ENCODE peak calls at places on chromosomes 2 and 18, in seven cellular contexts. One of them, this sample, is unnamed. For H3K4me1, the result is how much of the 10 kb centered on the place peaks cover.

GRCh38 chr2:238462782-238463396 is 36.2 kb downstream of the ASB1 start:
- DNase-seq in lower lobe of right lung: no peak
- DNase-seq in upper lobe of right lung: no peak
- DNase-seq in GM23248: peak
- DNase-seq in CD8-positive, alpha-beta T cell: no peak
- DNase-seq in breast epithelium: no peak
- DNase-seq in aorta: no peak
- DNase-seq in this sample: no peak

GRCh38 chr18:5601188-5601624 is 57.4 kb upstream of the EPB41L3 start:
- DNase-seq in lower lobe of right lung: no peak
- DNase-seq in breast epithelium: no peak
- DNase-seq in upper lobe of right lung: no peak
- DNase-seq in aorta: no peak
- DNase-seq in CD8-positive, alpha-beta T cell: no peak
- DNase-seq in GM23248: no peak
- DNase-seq in this sample: no peak

GRCh38 chr2:191811807-191812602 is 34.9 kb downstream of the CAVIN2 start:
- DNase-seq in CD8-positive, alpha-beta T cell: peak
- DNase-seq in lower lobe of right lung: no peak
- DNase-seq in upper lobe of right lung: peak
- DNase-seq in GM23248: peak
- DNase-seq in aorta: no peak
- DNase-seq in breast epithelium: peak
- DNase-seq in this sample: no peak

GRCh38 chr2:160492401-160493226 is 993 bp downstream of the RBMS1 start:
- DNase-seq in GM23248: peak
- DNase-seq in breast epithelium: peak
- DNase-seq in lower lobe of right lung: peak
- DNase-seq in CD8-positive, alpha-beta T cell: peak
- DNase-seq in upper lobe of right lung: peak
- DNase-seq in aorta: peak
- DNase-seq in this sample: peak

GRCh38 chr2:144438722-144439508 is 81.0 kb downstream of the ZEB2 start:
- DNase-seq in CD8-positive, alpha-beta T cell: no peak
- DNase-seq in GM23248: no peak
- DNase-seq in upper lobe of right lung: no peak
- DNase-seq in aorta: no peak
- DNase-seq in breast epithelium: no peak
- DNase-seq in lower lobe of right lung: no peak
- DNase-seq in this sample: no peak

GRCh38 chr2:51158236-51158635 is 126.3 kb upstream of the NRXN1 start:
- DNase-seq in GM23248: no peak
- DNase-seq in CD8-positive, alpha-beta T cell: no peak
- DNase-seq in aorta: no peak
- DNase-seq in upper lobe of right lung: no peak
- DNase-seq in lower lobe of right lung: no peak
- DNase-seq in breast epithelium: no peak
- DNase-seq in this sample: no peak

GRCh38 chr18:28669165-28669564 is 492.2 kb upstream of the CDH2 start:
- DNase-seq in aorta: no peak
- DNase-seq in upper lobe of right lung: no peak
- DNase-seq in breast epithelium: no peak
- DNase-seq in GM23248: no peak
- DNase-seq in CD8-positive, alpha-beta T cell: no peak
- DNase-seq in lower lobe of right lung: no peak
- DNase-seq in this sample: no peak

GRCh38 chr2:669323-669722 is 7.9 kb downstream of the TMEM18 start:
- DNase-seq in breast epithelium: no peak
- DNase-seq in GM23248: peak
- DNase-seq in aorta: no peak
- DNase-seq in upper lobe of right lung: no peak
- DNase-seq in CD8-positive, alpha-beta T cell: no peak
- DNase-seq in lower lobe of right lung: no peak
- DNase-seq in this sample: no peak

GRCh38 chr2:102226612-102227351 is 40.0 kb downstream of the IL1RL2 start:
- DNase-seq in CD8-positive, alpha-beta T cell: no peak
- DNase-seq in lower lobe of right lung: no peak
- DNase-seq in GM23248: peak
- DNase-seq in breast epithelium: no peak
- DNase-seq in upper lobe of right lung: no peak
- DNase-seq in aorta: no peak
- DNase-seq in this sample: no peak

GRCh38 chr18:26121476-26121875 is 12.2 kb upstream of the PSMA8 start:
- DNase-seq in GM23248: peak
- DNase-seq in CD8-positive, alpha-beta T cell: no peak
- DNase-seq in upper lobe of right lung: no peak
- DNase-seq in aorta: no peak
- DNase-seq in breast epithelium: no peak
- DNase-seq in lower lobe of right lung: no peak
- DNase-seq in this sample: no peak

GRCh38 chr2:232581725-232582124 is 31.2 kb downstream of the EIF4E2 start:
- DNase-seq in breast epithelium: no peak
- DNase-seq in upper lobe of right lung: no peak
- DNase-seq in GM23248: no peak
- DNase-seq in CD8-positive, alpha-beta T cell: no peak
- DNase-seq in lower lobe of right lung: no peak
- DNase-seq in aorta: no peak
- DNase-seq in this sample: no peak

GRCh38 chr2:16625759-16626158 is 39.9 kb downstream of the CYRIA start:
- DNase-seq in CD8-positive, alpha-beta T cell: no peak
- DNase-seq in lower lobe of right lung: no peak
- DNase-seq in GM23248: no peak
- DNase-seq in aorta: no peak
- DNase-seq in upper lobe of right lung: no peak
- DNase-seq in breast epithelium: no peak
- DNase-seq in this sample: no peak

GRCh38 chr2:102185347-102185746 is 1.5 kb upstream of the IL1RL2 start:
- DNase-seq in GM23248: peak
- DNase-seq in lower lobe of right lung: no peak
- DNase-seq in breast epithelium: no peak
- DNase-seq in upper lobe of right lung: no peak
- DNase-seq in aorta: no peak
- DNase-seq in CD8-positive, alpha-beta T cell: no peak
- DNase-seq in this sample: no peak

GRCh38 chr2:170408461-170409163 is 230.7 kb downstream of the MYO3B start:
- DNase-seq in breast epithelium: no peak
- DNase-seq in lower lobe of right lung: no peak
- DNase-seq in upper lobe of right lung: no peak
- DNase-seq in CD8-positive, alpha-beta T cell: no peak
- DNase-seq in aorta: no peak
- DNase-seq in GM23248: no peak
- DNase-seq in this sample: no peak

GRCh38 chr2:63488118-63488713 is 100.1 kb downstream of the WDPCP start:
- DNase-seq in breast epithelium: no peak
- DNase-seq in lower lobe of right lung: no peak
- DNase-seq in aorta: no peak
- DNase-seq in upper lobe of right lung: no peak
- DNase-seq in CD8-positive, alpha-beta T cell: no peak
- DNase-seq in GM23248: peak
- DNase-seq in this sample: no peak

GRCh38 chr2:174142290-174142689 is 106.0 kb downstream of the OLA1 start:
- DNase-seq in CD8-positive, alpha-beta T cell: no peak
- DNase-seq in lower lobe of right lung: no peak
- DNase-seq in GM23248: no peak
- DNase-seq in upper lobe of right lung: no peak
- DNase-seq in aorta: no peak
- DNase-seq in breast epithelium: no peak
- DNase-seq in this sample: no peak

GRCh38 chr2:240451791-240452470 is 16.5 kb downstream of the GPC1 start:
- DNase-seq in aorta: peak
- DNase-seq in breast epithelium: no peak
- DNase-seq in lower lobe of right lung: peak
- DNase-seq in GM23248: no peak
- DNase-seq in CD8-positive, alpha-beta T cell: no peak
- DNase-seq in upper lobe of right lung: no peak
- DNase-seq in this sample: peak

GRCh38 chr2:237486819-237487448 is at the start of gene MLPH:
- DNase-seq in GM23248: peak
- DNase-seq in upper lobe of right lung: peak
- DNase-seq in lower lobe of right lung: peak
- DNase-seq in CD8-positive, alpha-beta T cell: no peak
- DNase-seq in breast epithelium: peak
- DNase-seq in aorta: peak
- DNase-seq in this sample: no peak

GRCh38 chr18:41490861-41491260 is 464.2 kb upstream of the PIK3C3 start:
- DNase-seq in upper lobe of right lung: no peak
- DNase-seq in GM23248: no peak
- DNase-seq in breast epithelium: no peak
- DNase-seq in aorta: no peak
- DNase-seq in CD8-positive, alpha-beta T cell: no peak
- DNase-seq in lower lobe of right lung: no peak
- DNase-seq in this sample: no peak

GRCh38 chr2:212815453-212815852 is 276.9 kb upstream of the ERBB4 start:
- DNase-seq in CD8-positive, alpha-beta T cell: no peak
- DNase-seq in lower lobe of right lung: no peak
- DNase-seq in breast epithelium: no peak
- DNase-seq in upper lobe of right lung: no peak
- DNase-seq in GM23248: no peak
- DNase-seq in aorta: no peak
- DNase-seq in this sample: no peak
- H3K4me1 ChIP-seq in CD8-positive, alpha-beta T cell: under half
- H3K4me1 ChIP-seq in lower lobe of right lung: under half
- H3K4me1 ChIP-seq in breast epithelium: under half
- H3K4me1 ChIP-seq in upper lobe of right lung: under half
- H3K4me1 ChIP-seq in GM23248: under half
- H3K4me1 ChIP-seq in aorta: under half
- H3K4me1 ChIP-seq in this sample: under half

GRCh38 chr2:41935004-41935401 is 112.8 kb upstream of the PKDCC start:
- DNase-seq in aorta: no peak
- DNase-seq in GM23248: no peak
- DNase-seq in upper lobe of right lung: no peak
- DNase-seq in breast epithelium: no peak
- DNase-seq in lower lobe of right lung: no peak
- DNase-seq in CD8-positive, alpha-beta T cell: no peak
- DNase-seq in this sample: no peak

GRCh38 chr2:41935806-41936205 is 112.0 kb upstream of the PKDCC start:
- DNase-seq in CD8-positive, alpha-beta T cell: no peak
- DNase-seq in breast epithelium: no peak
- DNase-seq in upper lobe of right lung: no peak
- DNase-seq in aorta: no peak
- DNase-seq in GM23248: no peak
- DNase-seq in lower lobe of right lung: no peak
- DNase-seq in this sample: no peak

GRCh38 chr2:41933035-41933429 is 114.8 kb upstream of the PKDCC start:
- DNase-seq in CD8-positive, alpha-beta T cell: no peak
- DNase-seq in breast epithelium: no peak
- DNase-seq in aorta: no peak
- DNase-seq in GM23248: no peak
- DNase-seq in upper lobe of right lung: no peak
- DNase-seq in lower lobe of right lung: no peak
- DNase-seq in this sample: no peak

GRCh38 chr2:41933585-41934322 is 114.1 kb upstream of the PKDCC start:
- DNase-seq in breast epithelium: no peak
- DNase-seq in CD8-positive, alpha-beta T cell: no peak
- DNase-seq in GM23248: peak
- DNase-seq in lower lobe of right lung: no peak
- DNase-seq in aorta: no peak
- DNase-seq in upper lobe of right lung: no peak
- DNase-seq in this sample: no peak

DNA sequence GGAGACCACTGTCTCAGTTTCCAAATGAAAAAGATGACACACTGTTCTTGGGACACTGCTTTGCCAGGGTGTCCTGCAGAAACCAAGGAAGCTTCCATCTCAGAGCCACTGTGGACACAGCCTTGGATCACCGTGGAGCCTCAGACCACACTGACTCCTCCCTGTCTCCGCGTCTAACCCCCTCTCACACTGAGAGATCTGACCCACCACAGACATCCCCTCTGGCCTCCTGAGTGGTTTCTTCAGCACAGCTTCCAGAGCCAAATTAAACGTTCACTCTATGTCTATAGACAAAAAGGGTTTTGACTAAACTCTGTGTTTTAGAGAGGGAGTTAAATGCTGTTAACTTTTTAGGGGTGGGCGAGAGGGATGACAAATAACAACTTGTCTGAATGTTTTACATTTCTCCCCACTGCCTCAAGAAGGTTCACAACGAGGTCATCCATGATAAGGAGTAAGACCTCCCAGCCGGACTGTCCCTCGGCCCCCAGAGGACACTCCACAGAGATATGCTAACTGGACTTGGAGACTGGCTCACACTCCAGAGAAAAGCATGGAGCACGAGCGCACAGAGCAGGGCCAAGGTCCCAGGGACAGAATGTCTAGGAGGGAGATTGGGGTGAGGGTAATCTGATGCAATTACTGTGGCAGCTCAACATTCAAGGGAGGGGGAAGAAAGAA is 113.4 kb upstream of the PKDCC start:
- DNase-seq in GM23248: peak
- DNase-seq in upper lobe of right lung: no peak
- DNase-seq in lower lobe of right lung: no peak
- DNase-seq in CD8-positive, alpha-beta T cell: no peak
- DNase-seq in aorta: no peak
- DNase-seq in breast epithelium: no peak
- DNase-seq in this sample: no peak
- H3K27ac ChIP-seq in GM23248: peak
- H3K27ac ChIP-seq in upper lobe of right lung: no peak
- H3K27ac ChIP-seq in lower lobe of right lung: peak
- H3K27ac ChIP-seq in CD8-positive, alpha-beta T cell: no peak
- H3K27ac ChIP-seq in aorta: peak
- H3K27ac ChIP-seq in breast epithelium: peak
- H3K27ac ChIP-seq in this sample: no peak

GRCh38 chr18:3411854-3412268 is 38.1 kb upstream of the TGIF1 start:
- DNase-seq in upper lobe of right lung: peak
- DNase-seq in breast epithelium: no peak
- DNase-seq in aorta: no peak
- DNase-seq in GM23248: peak
- DNase-seq in CD8-positive, alpha-beta T cell: peak
- DNase-seq in lower lobe of right lung: peak
- DNase-seq in this sample: no peak
- H3K4me3 ChIP-seq in upper lobe of right lung: peak
- H3K4me3 ChIP-seq in breast epithelium: peak
- H3K4me3 ChIP-seq in aorta: peak
- H3K4me3 ChIP-seq in GM23248: peak
- H3K4me3 ChIP-seq in CD8-positive, alpha-beta T cell: no peak
- H3K4me3 ChIP-seq in lower lobe of right lung: peak
- H3K4me3 ChIP-seq in this sample: no peak

GRCh38 chr2:111616651-111617218 is 267.3 kb downstream of the ANAPC1 start:
- DNase-seq in lower lobe of right lung: no peak
- DNase-seq in upper lobe of right lung: no peak
- DNase-seq in breast epithelium: no peak
- DNase-seq in GM23248: no peak
- DNase-seq in CD8-positive, alpha-beta T cell: no peak
- DNase-seq in aorta: no peak
- DNase-seq in this sample: no peak

GRCh38 chr2:111617299-111617803 is 266.6 kb downstream of the ANAPC1 start:
- DNase-seq in GM23248: peak
- DNase-seq in CD8-positive, alpha-beta T cell: no peak
- DNase-seq in breast epithelium: no peak
- DNase-seq in upper lobe of right lung: no peak
- DNase-seq in aorta: no peak
- DNase-seq in lower lobe of right lung: no peak
- DNase-seq in this sample: no peak

GRCh38 chr2:111618953-111619902 is 264.8 kb downstream of the ANAPC1 start:
- DNase-seq in breast epithelium: no peak
- DNase-seq in CD8-positive, alpha-beta T cell: no peak
- DNase-seq in GM23248: peak
- DNase-seq in upper lobe of right lung: no peak
- DNase-seq in lower lobe of right lung: no peak
- DNase-seq in aorta: no peak
- DNase-seq in this sample: no peak

GRCh38 chr2:111618577-111618930 is 265.4 kb downstream of the ANAPC1 start:
- DNase-seq in GM23248: peak
- DNase-seq in upper lobe of right lung: peak
- DNase-seq in CD8-positive, alpha-beta T cell: no peak
- DNase-seq in lower lobe of right lung: peak
- DNase-seq in breast epithelium: no peak
- DNase-seq in aorta: peak
- DNase-seq in this sample: no peak

GRCh38 chr2:111617804-111618576 is 266.0 kb downstream of the ANAPC1 start:
- DNase-seq in upper lobe of right lung: no peak
- DNase-seq in GM23248: peak
- DNase-seq in breast epithelium: no peak
- DNase-seq in aorta: peak
- DNase-seq in lower lobe of right lung: peak
- DNase-seq in CD8-positive, alpha-beta T cell: no peak
- DNase-seq in this sample: no peak
- H3K4me1 ChIP-seq in upper lobe of right lung: under half
- H3K4me1 ChIP-seq in GM23248: under half
- H3K4me1 ChIP-seq in breast epithelium: under half
- H3K4me1 ChIP-seq in aorta: under half
- H3K4me1 ChIP-seq in lower lobe of right lung: under half
- H3K4me1 ChIP-seq in CD8-positive, alpha-beta T cell: under half
- H3K4me1 ChIP-seq in this sample: under half

This sample was measured in RWPE2.